ENCODE peak calls at places on chromosomes 1 and 21, in eight cellular contexts. G is CD8-positive, alpha-beta T cell; K is AG09309; T is HCEC 1CT; V is HL-60; P is sciatic nerve; L is NCI-H1694; A is endodermal cell. S is an unnamed sample.

GRCh38 chr1:66282343-66282852 is 251.6 kb upstream of the SGIP1 start:
- DNase-seq in P (no peak), G (no peak), L (no peak), T (peak), V (no peak), K (peak), A (no peak), S (no peak)

GRCh38 chr1:212545941-212546638 is 62.5 kb upstream of the ATF3 start:
- DNase-seq in L (no peak), V (peak), K (no peak), P (no peak), G (no peak), T (peak), A (no peak), S (no peak)

GRCh38 chr1:51517361-51518032 is 1.6 kb downstream of the EPS15 start:
- DNase-seq in A (no peak), T (no peak), G (no peak), L (no peak), P (no peak), V (no peak), K (no peak), S (no peak)

GRCh38 chr1:209248649-209249279 is 334.8 kb upstream of the CAMK1G start:
- DNase-seq in T (peak), V (peak), G (peak), K (no peak), A (peak), L (peak), P (no peak), S (peak)

GRCh38 chr1:31064685-31065309 is 720 bp downstream of the PUM1 start:
- DNase-seq in L (no peak), A (no peak), G (no peak), T (peak), P (peak), K (no peak), V (no peak), S (no peak)

GRCh38 chr1:966135-966602 is at the start of gene PLEKHN1:
- DNase-seq in P (no peak), L (no peak), A (peak), K (no peak), V (no peak), T (no peak), G (no peak), S (no peak)

GRCh38 chr21:37372127-37372731 is 5.7 kb downstream of the DYRK1A start:
- DNase-seq in L (no peak), V (no peak), K (no peak), A (no peak), T (no peak), G (no peak), P (no peak), S (no peak)

GRCh38 chr1:39683591-39684312 is 7.5 kb downstream of the HPCAL4 start:
- DNase-seq in P (no peak), L (no peak), V (no peak), T (no peak), A (peak), G (peak), K (no peak), S (no peak)

GRCh38 chr1:235996048-235996785 is 68.7 kb downstream of the NID1 start:
- DNase-seq in A (no peak), G (no peak), V (no peak), L (peak), T (no peak), K (no peak), P (no peak), S (no peak)

GRCh38 chr1:72075411-72075810 is 206.9 kb downstream of the NEGR1 start:
- DNase-seq in L (no peak), T (no peak), K (no peak), V (no peak), G (no peak), A (no peak), P (no peak), S (no peak)

GRCh38 chr1:27979151-27979858 is 19.5 kb downstream of the XKR8 start:
- DNase-seq in K (peak), L (no peak), P (no peak), T (peak), A (no peak), G (no peak), V (peak), S (no peak)

GRCh38 chr1:231354330-231355020 is 16.4 kb downstream of the SPRTN start:
- DNase-seq in T (no peak), L (no peak), K (no peak), P (no peak), V (no peak), A (no peak), G (no peak), S (no peak)

GRCh38 chr21:34941162-34941561 is 107.9 kb downstream of the RUNX1 start:
- DNase-seq in A (no peak), G (no peak), K (no peak), V (no peak), L (no peak), P (no peak), T (no peak), S (no peak)

GRCh38 chr1:62045579-62045978 is 149.1 kb upstream of the L1TD1 start:
- DNase-seq in V (no peak), P (no peak), A (peak), K (no peak), L (no peak), G (no peak), T (no peak), S (no peak)

GRCh38 chr1:230317823-230318819 is 108.0 kb downstream of the PGBD5 start:
- DNase-seq in G (no peak), V (no peak), P (no peak), T (no peak), L (no peak), K (no peak), A (no peak), S (no peak)

GRCh38 chr1:240768979-240769378 is 157.0 kb upstream of the GREM2 start:
- DNase-seq in K (no peak), P (no peak), G (no peak), V (no peak), A (no peak), L (no peak), T (no peak), S (no peak)

GRCh38 chr1:60427701-60428100 is 354.1 kb upstream of the C1orf87 start:
- DNase-seq in L (no peak), G (no peak), A (no peak), T (no peak), V (no peak), K (no peak), P (no peak), S (no peak)

GRCh38 chr1:222616535-222616934 is 1.4 kb upstream of the MIA3 start:
- DNase-seq in L (no peak), G (no peak), A (no peak), T (peak), P (no peak), V (no peak), K (peak), S (no peak)

GRCh38 chr1:193013005-193013404 is 46.2 kb downstream of the UCHL5 start:
- DNase-seq in P (no peak), G (no peak), K (peak), L (no peak), V (no peak), T (peak), A (no peak), S (no peak)

GRCh38 chr21:21851657-21852056 is 853.4 kb downstream of the NCAM2 start:
- DNase-seq in A (no peak), V (no peak), K (no peak), L (no peak), P (no peak), T (no peak), G (no peak), S (no peak)

GRCh38 chr1:79822053-79822452 is 815.5 kb upstream of the ADGRL4 start:
- DNase-seq in K (no peak), T (no peak), P (no peak), A (peak), G (no peak), L (no peak), V (no peak), S (no peak)

GRCh38 chr1:214853340-214853739 is 229.2 kb upstream of the KCNK2 start:
- DNase-seq in T (no peak), G (no peak), L (no peak), A (no peak), K (no peak), V (no peak), P (no peak), S (no peak)

GRCh38 chr1:240646861-240647260 is 34.9 kb upstream of the GREM2 start:
- DNase-seq in L (no peak), G (no peak), T (no peak), V (no peak), K (no peak), A (no peak), P (no peak), S (no peak)

GRCh38 chr1:3275471-3276340 is 178.8 kb upstream of the ARHGEF16 start:
- DNase-seq in A (no peak), V (no peak), K (peak), P (no peak), L (no peak), T (no peak), G (no peak), S (no peak)

GRCh38 chr1:151859814-151860405 is 6.4 kb upstream of the THEM5 start:
- DNase-seq in T (no peak), G (no peak), P (no peak), V (no peak), A (peak), K (no peak), L (no peak), S (peak)

GRCh38 chr1:109370712-109371270 is 26.9 kb downstream of the SORT1 start:
- DNase-seq in G (no peak), K (peak), P (no peak), A (no peak), V (peak), T (peak), L (no peak), S (no peak)

GRCh38 chr1:158972841-158973240 is 36.9 kb upstream of the IFI16 start:
- DNase-seq in P (no peak), V (no peak), T (peak), L (no peak), G (no peak), K (no peak), A (peak), S (no peak)

GRCh38 chr1:202365092-202365815 is 16.8 kb downstream of the PPP1R12B start:
- DNase-seq in P (no peak), T (no peak), L (no peak), A (no peak), V (no peak), G (no peak), K (peak), S (peak)

GRCh38 chr1:8589571-8589970 is 227.9 kb downstream of the RERE start:
- DNase-seq in G (no peak), V (no peak), L (no peak), K (no peak), T (no peak), A (no peak), P (no peak), S (no peak)

GRCh38 chr1:79460773-79461436 is 454.4 kb upstream of the ADGRL4 start:
- DNase-seq in L (no peak), T (no peak), G (no peak), K (no peak), V (no peak), A (no peak), P (no peak), S (no peak)

GRCh38 chr1:205003358-205004145 is 39.5 kb upstream of the CNTN2 start:
- DNase-seq in T (no peak), K (no peak), A (no peak), P (no peak), L (no peak), G (no peak), V (no peak), S (no peak)

GRCh38 chr1:61480273-61480672 is 244.7 kb downstream of the TM2D1 start:
- DNase-seq in V (no peak), L (no peak), P (no peak), T (no peak), K (no peak), G (no peak), A (no peak), S (no peak)

GRCh38 chr1:115069626-115070308 is 19.5 kb downstream of the TSPAN2 start:
- DNase-seq in T (no peak), K (no peak), V (no peak), L (no peak), A (no peak), P (no peak), G (no peak), S (no peak)

GRCh38 chr1:37931148-37931492 is 15.7 kb downstream of the INPP5B start:
- DNase-seq in G (no peak), T (no peak), A (no peak), V (no peak), L (no peak), K (no peak), P (no peak), S (no peak)

GRCh38 chr1:15102646-15103045 is 50.9 kb upstream of the TMEM51 start:
- DNase-seq in L (no peak), T (no peak), V (no peak), K (no peak), P (no peak), A (no peak), G (no peak), S (no peak)

GRCh38 chr21:22174746-22175145 is 1176.5 kb downstream of the NCAM2 start:
- DNase-seq in A (no peak), L (no peak), T (no peak), V (no peak), P (no peak), G (no peak), K (no peak), S (no peak)

GRCh38 chr1:223755432-223755792 is 43.1 kb downstream of the CAPN2 start:
- DNase-seq in L (no peak), G (no peak), A (no peak), V (no peak), T (no peak), K (no peak), P (no peak), S (no peak)

GRCh38 chr1:97920275-97920831 is 481 bp downstream of the DPYD start:
- DNase-seq in G (no peak), A (no peak), T (peak), K (no peak), L (no peak), V (no peak), P (no peak), S (no peak)

GRCh38 chr1:28213315-28213714 is 19.5 kb downstream of the DNAJC8 start:
- DNase-seq in G (no peak), K (no peak), T (no peak), V (no peak), A (no peak), P (no peak), L (no peak), S (no peak)